ENCODE peak calls at places on chromosomes 5 and 9, in seven cellular contexts. I is activated CD8-positive, alpha-beta memory T cell treated with anti-CD3 and anti-CD28 coated beads for 1 hour; X is activated CD4-positive, CD25-positive, alpha-beta regulatory T cell treated with anti-CD3 and anti-CD28 coated beads, Interleukin-2, amount 50 U/mL, for 72 hours; D is HT-29; N is NCI-H460; J is dorsolateral prefrontal cortex; K is NCI-H1092. Y is an unnamed sample.

GRCh38 chr5:36403601-36404311 is 102.1 kb upstream of the RANBP3L start:
- DNase-seq in I (no peak), X (no peak), K (no peak), J (no peak), N (no peak), D (no peak), Y (no peak)

GRCh38 chr9:92714787-92715487 is 45.0 kb upstream of the IPPK start:
- DNase-seq in K (no peak), N (no peak), J (no peak), X (no peak), D (no peak), I (no peak), Y (peak; percentile 75)

GRCh38 chr5:55917402-55918096 is 66.4 kb downstream of the IL31RA start:
- DNase-seq in J (no peak), K (no peak), X (no peak), I (no peak), N (no peak), D (no peak), Y (no peak)

GRCh38 chr9:91750343-91750742 is 199.7 kb downstream of the ROR2 start:
- DNase-seq in D (peak; percentile 21), J (peak; percentile 70), I (no peak), N (no peak), X (no peak), K (no peak), Y (peak; percentile 64)

GRCh38 chr5:91514408-91514807 is 131.3 kb upstream of the ARRDC3 start:
- DNase-seq in I (no peak), K (no peak), X (no peak), D (no peak), N (no peak), J (no peak), Y (no peak)

GRCh38 chr5:166602271-166602670 is 1689.2 kb upstream of the WWC1 start:
- DNase-seq in X (no peak), N (no peak), I (no peak), D (no peak), K (no peak), J (no peak), Y (no peak)

GRCh38 chr9:80197661-80198060 is 625.9 kb downstream of the TLE4 start:
- DNase-seq in D (no peak), X (no peak), K (no peak), N (no peak), I (no peak), J (no peak), Y (no peak)

GRCh38 chr5:131766689-131767088 is 30.1 kb downstream of the FNIP1 start:
- DNase-seq in X (no peak), K (no peak), N (no peak), D (no peak), I (no peak), J (no peak), Y (no peak)

GRCh38 chr9:110029815-110030480 is 178.0 kb downstream of the C9orf152 start:
- DNase-seq in X (no peak), D (no peak), I (no peak), J (no peak), N (no peak), K (no peak), Y (no peak)

GRCh38 chr5:150283904-150284303 is 5.7 kb downstream of the CAMK2A start:
- DNase-seq in N (no peak), X (no peak), K (no peak), J (no peak), D (no peak), I (no peak), Y (no peak)

GRCh38 chr5:6218116-6218515 is 160.2 kb downstream of the MED10 start:
- DNase-seq in N (no peak), D (no peak), I (no peak), J (no peak), X (no peak), K (no peak), Y (no peak)

GRCh38 chr9:35859310-35859994 is 10.7 kb downstream of the OR13J1 start:
- DNase-seq in J (peak; percentile 61), X (no peak), N (no peak), I (no peak), D (peak; percentile 41), K (no peak), Y (peak; percentile 36)

GRCh38 chr5:152113401-152113800 is 188.8 kb upstream of the GLRA1 start:
- DNase-seq in X (peak; percentile 33), J (no peak), I (peak; percentile 1), N (no peak), D (no peak), K (no peak), Y (no peak)

GRCh38 chr5:69367697-69368279 is 1.5 kb downstream of the AK6 start:
- DNase-seq in D (no peak), N (no peak), J (no peak), K (no peak), X (no peak), I (no peak), Y (no peak)

GRCh38 chr5:149426931-149427330 is 47.8 kb upstream of the IL17B start:
- DNase-seq in N (no peak), D (no peak), I (no peak), J (no peak), X (no peak), K (no peak), Y (no peak)

GRCh38 chr5:176810084-176810597 is at the start of gene UNC5A:
- DNase-seq in D (no peak), K (peak; percentile 58), I (no peak), X (no peak), J (no peak), N (peak; percentile 34), Y (peak; percentile 46)

GRCh38 chr5:14450055-14450524 is 131.5 kb upstream of the OTULINL start:
- DNase-seq in D (no peak), N (no peak), K (no peak), J (no peak), X (no peak), I (no peak), Y (no peak)

GRCh38 chr9:18189876-18190670 is 283.9 kb upstream of the ADAMTSL1 start:
- DNase-seq in I (no peak), N (no peak), K (no peak), D (no peak), X (no peak), J (no peak), Y (no peak)

GRCh38 chr9:93708289-93708986 is 132.1 kb downstream of the PHF2 start:
- DNase-seq in J (no peak), K (no peak), I (no peak), N (no peak), D (no peak), X (no peak), Y (no peak)

GRCh38 chr9:36748322-36748899 is 175.7 kb downstream of the MELK start:
- DNase-seq in K (no peak), N (peak; percentile 20), J (no peak), D (peak; percentile 23), X (no peak), I (no peak), Y (no peak)

Y was measured in posterior cingulate gyrus.